ENCODE peak calls at places on chromosomes 16 and 17, in seven cellular contexts. One of them, this sample, is unnamed.

GRCh38 chr16:85344502-85345128 is 232.3 kb upstream of the CIBAR2 start:
- DNase-seq in GM13977: no peak
- DNase-seq in mesothelial cell of epicardium: no peak
- DNase-seq in HCT116: no peak
- DNase-seq in neural crest cell: no peak
- DNase-seq in stomach: no peak
- DNase-seq in progenitor cell of endocrine pancreas: no peak
- DNase-seq in this sample: no peak

GRCh38 chr17:78977992-78978973 is 1.4 kb downstream of the LGALS3BP start:
- DNase-seq in GM13977: no peak
- DNase-seq in neural crest cell: no peak
- DNase-seq in HCT116: no peak
- DNase-seq in stomach: peak
- DNase-seq in progenitor cell of endocrine pancreas: no peak
- DNase-seq in mesothelial cell of epicardium: no peak
- DNase-seq in this sample: no peak

GRCh38 chr17:43840814-43841213 is 6.2 kb upstream of the CD300LG start:
- DNase-seq in mesothelial cell of epicardium: no peak
- DNase-seq in HCT116: no peak
- DNase-seq in progenitor cell of endocrine pancreas: no peak
- DNase-seq in stomach: no peak
- DNase-seq in neural crest cell: no peak
- DNase-seq in GM13977: no peak
- DNase-seq in this sample: no peak

GRCh38 chr16:15523092-15523541 is 88.7 kb downstream of the BMERB1 start:
- DNase-seq in stomach: no peak
- DNase-seq in progenitor cell of endocrine pancreas: no peak
- DNase-seq in mesothelial cell of epicardium: no peak
- DNase-seq in HCT116: peak
- DNase-seq in GM13977: no peak
- DNase-seq in neural crest cell: no peak
- DNase-seq in this sample: no peak

GRCh38 chr17:35973333-35974260 is 7.7 kb downstream of the CCL16 start:
- DNase-seq in progenitor cell of endocrine pancreas: peak
- DNase-seq in GM13977: no peak
- DNase-seq in mesothelial cell of epicardium: peak
- DNase-seq in neural crest cell: no peak
- DNase-seq in HCT116: no peak
- DNase-seq in stomach: no peak
- DNase-seq in this sample: no peak

GRCh38 chr17:74271281-74271680 is 2.8 kb upstream of the DNAI2 start:
- DNase-seq in HCT116: no peak
- DNase-seq in GM13977: no peak
- DNase-seq in stomach: no peak
- DNase-seq in mesothelial cell of epicardium: no peak
- DNase-seq in neural crest cell: no peak
- DNase-seq in progenitor cell of endocrine pancreas: no peak
- DNase-seq in this sample: no peak

GRCh38 chr17:76524598-76525512 is 12.7 kb downstream of the CYGB start:
- DNase-seq in stomach: peak
- DNase-seq in progenitor cell of endocrine pancreas: no peak
- DNase-seq in mesothelial cell of epicardium: no peak
- DNase-seq in neural crest cell: no peak
- DNase-seq in HCT116: no peak
- DNase-seq in GM13977: no peak
- DNase-seq in this sample: no peak

GRCh38 chr17:16425698-16426659 is 10.6 kb downstream of the TRPV2 start:
- DNase-seq in progenitor cell of endocrine pancreas: no peak
- DNase-seq in neural crest cell: no peak
- DNase-seq in mesothelial cell of epicardium: no peak
- DNase-seq in stomach: peak
- DNase-seq in HCT116: no peak
- DNase-seq in GM13977: no peak
- DNase-seq in this sample: no peak

GRCh38 chr17:27609606-27610303 is 21.2 kb upstream of the LGALS9 start:
- DNase-seq in progenitor cell of endocrine pancreas: no peak
- DNase-seq in mesothelial cell of epicardium: no peak
- DNase-seq in GM13977: no peak
- DNase-seq in neural crest cell: no peak
- DNase-seq in HCT116: no peak
- DNase-seq in stomach: peak
- DNase-seq in this sample: peak

GRCh38 chr16:89378947-89379771 is 111.2 kb downstream of the ANKRD11 start:
- DNase-seq in mesothelial cell of epicardium: no peak
- DNase-seq in neural crest cell: no peak
- DNase-seq in stomach: no peak
- DNase-seq in GM13977: no peak
- DNase-seq in progenitor cell of endocrine pancreas: no peak
- DNase-seq in HCT116: no peak
- DNase-seq in this sample: no peak
- TF ChIP-seq CTCF in mesothelial cell of epicardium: no peak
- TF ChIP-seq CTCF in neural crest cell: no peak
- TF ChIP-seq CTCF in stomach: no peak
- TF ChIP-seq CTCF in GM13977: no peak
- TF ChIP-seq CTCF in progenitor cell of endocrine pancreas: no peak
- TF ChIP-seq CTCF in HCT116: no peak
- TF ChIP-seq CTCF in this sample: no peak

GRCh38 chr17:50507871-50508572 is at the start of gene MYCBPAP:
- DNase-seq in mesothelial cell of epicardium: peak
- DNase-seq in HCT116: no peak
- DNase-seq in GM13977: peak
- DNase-seq in stomach: peak
- DNase-seq in progenitor cell of endocrine pancreas: peak
- DNase-seq in neural crest cell: peak
- DNase-seq in this sample: peak
- TF ChIP-seq CTCF in mesothelial cell of epicardium: no peak
- TF ChIP-seq CTCF in HCT116: no peak
- TF ChIP-seq CTCF in GM13977: no peak
- TF ChIP-seq CTCF in stomach: no peak
- TF ChIP-seq CTCF in progenitor cell of endocrine pancreas: peak
- TF ChIP-seq CTCF in neural crest cell: no peak
- TF ChIP-seq CTCF in this sample: no peak

GRCh38 chr17:4551141-4551540 is 4.0 kb downstream of the MYBBP1A start:
- DNase-seq in HCT116: no peak
- DNase-seq in neural crest cell: no peak
- DNase-seq in GM13977: no peak
- DNase-seq in stomach: no peak
- DNase-seq in mesothelial cell of epicardium: no peak
- DNase-seq in progenitor cell of endocrine pancreas: no peak
- DNase-seq in this sample: no peak
- TF ChIP-seq CTCF in HCT116: no peak
- TF ChIP-seq CTCF in neural crest cell: peak
- TF ChIP-seq CTCF in GM13977: no peak
- TF ChIP-seq CTCF in stomach: no peak
- TF ChIP-seq CTCF in mesothelial cell of epicardium: no peak
- TF ChIP-seq CTCF in progenitor cell of endocrine pancreas: peak
- TF ChIP-seq CTCF in this sample: no peak

GRCh38 chr17:10845388-10845751 is 7.5 kb upstream of the PIRT start:
- DNase-seq in GM13977: no peak
- DNase-seq in HCT116: no peak
- DNase-seq in neural crest cell: no peak
- DNase-seq in progenitor cell of endocrine pancreas: no peak
- DNase-seq in mesothelial cell of epicardium: no peak
- DNase-seq in stomach: no peak
- DNase-seq in this sample: no peak
- TF ChIP-seq CTCF in GM13977: no peak
- TF ChIP-seq CTCF in HCT116: no peak
- TF ChIP-seq CTCF in neural crest cell: no peak
- TF ChIP-seq CTCF in progenitor cell of endocrine pancreas: no peak
- TF ChIP-seq CTCF in mesothelial cell of epicardium: no peak
- TF ChIP-seq CTCF in stomach: no peak
- TF ChIP-seq CTCF in this sample: peak